ENCODE peak calls at places on chromosomes 5 and 9, in ten cellular contexts. M, E, A, C, Q, I, Y, L, R and G are unnamed samples.

GRCh38 chr5:116382025-116382873 is 192.4 kb downstream of the SEMA6A start:
- DNase-seq in L (no peak), A (no peak), E (no peak), I (no peak), C (no peak), Q (no peak), R (no peak), M (no peak), Y (no peak), G (no peak)

GRCh38 chr5:74352256-74352655 is 288.3 kb downstream of the ENC1 start:
- DNase-seq in C (peak), Y (no peak), R (no peak), E (no peak), M (no peak), L (no peak), A (no peak), Q (no peak), I (no peak), G (no peak)

GRCh38 chr5:172769598-172770373 is 1.2 kb downstream of the DUSP1 start:
- DNase-seq in I (no peak), M (peak), L (no peak), R (no peak), A (no peak), Y (no peak), Q (peak), C (peak), E (no peak), G (peak)

GRCh38 chr5:33457124-33457523 is 16.4 kb downstream of the TARS1 start:
- DNase-seq in Q (no peak), C (peak), R (no peak), L (no peak), Y (no peak), E (no peak), M (no peak), A (no peak), I (no peak), G (peak)

GRCh38 chr5:116495786-116496185 is 78.8 kb downstream of the SEMA6A start:
- DNase-seq in R (no peak), C (no peak), E (no peak), L (no peak), A (no peak), I (no peak), Q (no peak), M (no peak), Y (no peak), G (no peak)

GRCh38 chr9:114006931-114007691 is 71.0 kb downstream of the AMBP start:
- DNase-seq in Q (no peak), Y (peak), M (no peak), A (no peak), L (no peak), C (no peak), I (peak), E (peak), R (no peak), G (no peak)

GRCh38 chr5:102385365-102385764 is 89.3 kb upstream of the SLCO4C1 start:
- DNase-seq in I (no peak), L (no peak), E (no peak), A (no peak), Q (no peak), Y (no peak), R (no peak), M (no peak), C (no peak), G (no peak)

GRCh38 chr9:134637696-134638502 is 3.7 kb upstream of the COL5A1 start:
- DNase-seq in C (no peak), Y (no peak), L (no peak), A (no peak), R (no peak), M (no peak), E (no peak), Q (no peak), I (no peak), G (no peak)

GRCh38 chr5:40381676-40382363 is 297.9 kb upstream of the PTGER4 start:
- DNase-seq in I (no peak), Q (peak), A (no peak), Y (no peak), E (no peak), L (no peak), R (no peak), C (no peak), M (peak), G (no peak)

GRCh38 chr5:98416541-98416940 is 356.9 kb upstream of the RGMB start:
- DNase-seq in E (no peak), R (no peak), L (no peak), I (no peak), M (peak), A (no peak), Y (no peak), C (peak), Q (peak), G (no peak)

GRCh38 chr5:66743344-66743743 is 147.2 kb downstream of the MAST4 start:
- DNase-seq in L (no peak), I (no peak), C (no peak), E (no peak), Q (no peak), Y (no peak), A (no peak), M (no peak), R (no peak), G (no peak)

GRCh38 chr5:66744040-66744439 is 147.8 kb downstream of the MAST4 start:
- DNase-seq in M (peak), I (no peak), R (no peak), L (peak), C (peak), Y (no peak), E (no peak), A (peak), Q (peak), G (peak)

GRCh38 chr5:66741394-66741793 is 145.2 kb downstream of the MAST4 start:
- DNase-seq in M (no peak), E (no peak), C (no peak), A (no peak), R (no peak), Y (peak), Q (no peak), L (no peak), I (no peak), G (no peak)

GRCh38 chr5:66742896-66743247 is 146.7 kb downstream of the MAST4 start:
- DNase-seq in E (no peak), L (no peak), R (no peak), I (no peak), M (no peak), Y (no peak), A (no peak), Q (no peak), C (no peak), G (no peak)

DNA sequence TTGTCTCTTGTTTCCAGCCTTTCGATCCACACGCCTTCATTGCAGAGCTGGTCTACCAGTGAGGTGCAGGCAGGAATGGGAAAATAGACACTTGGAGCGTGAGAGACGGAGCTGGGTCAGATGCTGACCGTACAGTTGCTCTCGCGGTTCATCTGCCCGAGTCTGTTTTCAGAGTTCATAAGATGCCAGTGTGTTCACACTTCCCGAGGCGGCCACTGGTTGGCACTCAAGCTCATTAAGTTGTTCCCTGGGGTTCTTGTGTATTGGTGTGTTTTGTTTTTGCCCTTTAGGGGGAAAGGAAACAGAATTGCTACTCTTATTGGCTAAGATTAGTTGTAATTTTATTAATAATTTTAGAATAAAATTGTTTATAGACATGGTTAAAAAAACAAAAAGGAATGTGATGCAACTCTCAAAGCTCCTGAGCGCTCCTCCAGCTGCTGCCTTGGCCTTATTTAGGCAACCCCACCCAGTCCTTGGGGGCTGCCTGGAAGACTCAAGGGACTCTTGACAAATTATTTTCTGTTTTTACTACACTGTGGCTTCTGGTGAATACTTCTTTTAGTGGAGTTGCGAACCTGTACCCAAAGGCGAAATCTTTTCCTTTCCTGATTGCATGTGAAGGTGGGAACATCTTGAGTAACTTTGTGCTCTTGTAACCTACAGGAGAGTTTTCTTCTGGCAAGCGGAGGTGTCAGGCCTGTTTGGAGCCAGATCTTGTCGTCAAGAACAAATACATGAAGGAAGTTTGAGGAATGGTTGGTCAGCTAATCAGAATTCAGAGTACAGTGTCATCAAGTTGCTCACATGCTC is 146.1 kb downstream of the MAST4 start:
- DNase-seq in Y (peak), L (no peak), M (no peak), C (no peak), E (no peak), Q (no peak), A (no peak), R (no peak), I (no peak), G (no peak)
- TF ChIP-seq CTCF in Y (no peak), L (peak), M (peak), C (no peak), E (no peak), Q (peak), A (no peak), R (no peak), I (no peak), G (peak)

DNA sequence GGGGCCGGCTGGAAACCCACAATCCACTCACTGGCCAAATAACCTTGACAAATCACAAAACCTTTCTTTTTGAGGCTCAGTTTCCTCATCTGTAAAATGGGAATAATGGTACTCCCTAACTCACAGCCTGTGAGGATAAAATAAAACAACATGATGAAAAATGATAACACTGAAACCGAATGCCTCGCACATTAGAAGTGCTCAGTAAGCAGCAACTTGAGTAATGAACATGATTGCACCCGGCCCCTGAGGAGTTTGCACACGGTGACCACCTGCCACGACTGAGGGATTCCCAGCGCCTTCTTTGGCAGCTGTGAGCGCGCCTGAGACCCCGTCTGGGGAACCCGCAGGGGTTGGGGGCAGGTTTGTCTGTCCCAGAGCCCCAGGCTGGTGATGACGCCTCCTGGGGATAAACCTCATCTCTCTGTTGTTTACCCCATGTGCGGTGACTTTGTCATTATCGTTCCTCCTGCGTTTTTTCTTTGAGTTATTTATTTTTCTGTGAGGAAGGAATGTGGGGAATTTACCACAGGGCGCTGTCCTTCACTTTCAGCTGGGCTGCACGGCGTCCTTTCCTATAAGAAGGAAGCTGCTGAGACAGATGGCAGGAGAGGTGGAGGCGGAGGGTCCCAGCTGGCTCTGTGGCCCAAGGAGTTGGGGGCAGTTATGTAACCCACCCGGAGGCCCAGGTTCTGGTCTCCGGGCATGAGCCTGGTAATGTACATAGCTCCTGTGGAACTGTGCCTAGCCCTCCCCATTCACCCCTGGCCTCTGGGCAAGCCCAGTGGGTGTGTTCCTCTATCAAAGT is 3.0 kb upstream of the SYNPO start:
- DNase-seq in Y (peak), M (peak), E (no peak), Q (peak), R (peak), C (peak), A (no peak), I (no peak), L (peak), G (peak)
- H3K4me3 ChIP-seq in Y (no peak), M (no peak), E (no peak), Q (no peak), R (no peak), C (no peak), A (peak), I (no peak), L (no peak), G (no peak)

GRCh38 chr5:62791059-62791458 is 212.4 kb downstream of the LRRC70 start:
- DNase-seq in A (no peak), Y (no peak), L (no peak), C (peak), E (no peak), Q (peak), I (no peak), M (peak), R (no peak), G (no peak)
- TF ChIP-seq CTCF in A (no peak), Y (no peak), L (no peak), C (peak), E (no peak), Q (peak), I (no peak), M (peak), R (peak), G (peak)

GRCh38 chr9:137453643-137454081 is 5.5 kb downstream of the NSMF start:
- DNase-seq in I (no peak), C (peak), Y (peak), L (no peak), A (peak), M (no peak), Q (peak), E (no peak), R (peak), G (peak)

GRCh38 chr9:137454506-137455360 is 4.4 kb downstream of the NSMF start:
- DNase-seq in Q (no peak), R (no peak), A (no peak), E (no peak), Y (peak), I (no peak), M (no peak), C (peak), L (no peak), G (peak)

GRCh38 chr9:137455361-137455991 is 3.7 kb downstream of the NSMF start:
- DNase-seq in L (no peak), I (no peak), E (no peak), Y (no peak), R (no peak), C (no peak), Q (no peak), M (no peak), A (no peak), G (no peak)

GRCh38 chr9:137452761-137453642 is 6.1 kb downstream of the NSMF start:
- DNase-seq in I (no peak), E (no peak), L (no peak), C (no peak), M (no peak), Q (no peak), R (no peak), Y (no peak), A (no peak), G (no peak)

GRCh38 chr9:137454145-137454505 is 5.0 kb downstream of the NSMF start:
- DNase-seq in C (peak), A (no peak), E (no peak), M (no peak), Y (peak), L (no peak), R (no peak), Q (no peak), I (no peak), G (peak)
- H3K4me3 ChIP-seq in C (peak), A (peak), E (peak), M (no peak), Y (peak), L (no peak), R (no peak), Q (no peak), I (peak), G (peak)

GRCh38 chr5:120394259-120394658 is 69.8 kb upstream of the PRR16 start:
- DNase-seq in R (no peak), A (no peak), L (no peak), Y (no peak), I (no peak), C (no peak), E (no peak), M (no peak), Q (no peak), G (no peak)
- TF ChIP-seq CTCF in R (peak), A (no peak), L (no peak), Y (no peak), I (no peak), C (no peak), E (no peak), M (peak), Q (peak), G (no peak)

GRCh38 chr5:43036856-43037711 is 3.0 kb downstream of the ANXA2R start:
- DNase-seq in L (no peak), A (no peak), I (no peak), C (no peak), M (no peak), R (no peak), Y (no peak), Q (peak), E (no peak), G (peak)
- H3K4me3 ChIP-seq in L (peak), A (peak), I (peak), C (peak), M (no peak), R (peak), Y (peak), Q (peak), E (peak), G (no peak)

DNA sequence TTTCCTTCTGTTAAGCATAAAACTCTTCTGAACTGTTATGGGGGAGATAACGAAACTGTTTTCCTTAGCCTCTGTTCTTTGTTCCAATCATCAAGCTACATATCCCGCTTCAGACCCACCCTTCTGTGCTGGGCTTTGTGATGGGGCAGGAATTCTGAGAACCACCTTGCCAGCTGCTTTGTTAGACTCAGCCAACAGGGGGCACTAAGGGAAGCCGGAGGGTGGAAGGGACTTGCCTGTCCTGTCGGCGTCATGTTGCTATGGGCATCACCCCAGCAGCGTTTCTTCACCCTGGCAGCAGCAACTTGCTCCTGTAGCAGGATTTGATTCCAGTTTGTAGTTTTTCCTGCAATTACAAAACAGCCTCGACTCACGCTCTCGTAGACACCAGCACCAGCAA is 169.1 kb downstream of the CAAP1 start:
- DNase-seq in C (peak), I (no peak), Q (peak), R (peak), L (no peak), A (no peak), Y (no peak), E (no peak), M (peak), G (peak)
- TF ChIP-seq CTCF in C (peak), I (peak), Q (peak), R (peak), L (peak), A (no peak), Y (no peak), E (peak), M (peak), G (peak)

GRCh38 chr9:98108540-98109031 is 10.4 kb downstream of the TRIM14 start:
- DNase-seq in I (no peak), L (no peak), M (no peak), C (no peak), Q (no peak), Y (no peak), E (peak), R (no peak), A (no peak), G (no peak)
- H3K4me3 ChIP-seq in I (no peak), L (no peak), M (no peak), C (no peak), Q (no peak), Y (no peak), E (no peak), R (no peak), A (no peak), G (no peak)